ENCODE peak calls at places on chromosomes 6 and 20, in six cellular contexts. X, F, Z, U, C and I are unnamed samples. For H3K36me3, the result is how much of the 10 kb centered on the place peaks cover.

GRCh38 chr20:10020937-10021336 is 13.8 kb upstream of the ANKEF1 start:
- DNase-seq in X (no peak), C (no peak), F (no peak), U (no peak), Z (no peak), I (no peak)

GRCh38 chr6:146990284-146990683 is 213.9 kb upstream of the STXBP5 start:
- DNase-seq in C (no peak), X (no peak), U (no peak), Z (no peak), F (no peak), I (no peak)

GRCh38 chr6:35302604-35303218 is 5.1 kb downstream of the DEF6 start:
- DNase-seq in F (no peak), C (peak), Z (peak), X (peak), U (no peak), I (no peak)

GRCh38 chr6:28537509-28538140 is 11.9 kb downstream of the GPX5 start:
- DNase-seq in U (no peak), Z (peak), X (no peak), F (no peak), C (no peak), I (no peak)

GRCh38 chr6:45697605-45698004 is 318.1 kb downstream of the CLIC5 start:
- DNase-seq in X (no peak), C (no peak), Z (no peak), F (no peak), U (peak), I (no peak)

GRCh38 chr6:42224222-42225042 is 6.8 kb upstream of the MRPS10 start:
- DNase-seq in U (peak), X (no peak), C (no peak), F (no peak), Z (no peak), I (no peak)

GRCh38 chr6:50030777-50031562 is 9.2 kb upstream of the DEFB110 start:
- DNase-seq in C (no peak), Z (no peak), X (no peak), F (no peak), U (no peak), I (no peak)

GRCh38 chr20:44018684-44019637 is 104.3 kb downstream of the TOX2 start:
- DNase-seq in X (no peak), F (no peak), U (no peak), Z (no peak), C (no peak), I (no peak)

GRCh38 chr6:9225441-9225871 is 790.1 kb upstream of the SLC35B3 start:
- DNase-seq in Z (no peak), X (no peak), U (no peak), C (no peak), F (no peak), I (no peak)

GRCh38 chr6:153947817-153948447 is 91.1 kb upstream of the OPRM1 start:
- DNase-seq in C (no peak), U (no peak), X (no peak), F (no peak), Z (no peak), I (no peak)

GRCh38 chr6:151044465-151045441 is 179.3 kb downstream of the MTHFD1L start:
- DNase-seq in U (peak), Z (no peak), C (peak), X (no peak), F (peak), I (peak)

GRCh38 chr6:114579486-114579885 is 236.7 kb upstream of the HS3ST5 start:
- DNase-seq in F (no peak), C (no peak), X (no peak), U (no peak), Z (no peak), I (no peak)

DNA sequence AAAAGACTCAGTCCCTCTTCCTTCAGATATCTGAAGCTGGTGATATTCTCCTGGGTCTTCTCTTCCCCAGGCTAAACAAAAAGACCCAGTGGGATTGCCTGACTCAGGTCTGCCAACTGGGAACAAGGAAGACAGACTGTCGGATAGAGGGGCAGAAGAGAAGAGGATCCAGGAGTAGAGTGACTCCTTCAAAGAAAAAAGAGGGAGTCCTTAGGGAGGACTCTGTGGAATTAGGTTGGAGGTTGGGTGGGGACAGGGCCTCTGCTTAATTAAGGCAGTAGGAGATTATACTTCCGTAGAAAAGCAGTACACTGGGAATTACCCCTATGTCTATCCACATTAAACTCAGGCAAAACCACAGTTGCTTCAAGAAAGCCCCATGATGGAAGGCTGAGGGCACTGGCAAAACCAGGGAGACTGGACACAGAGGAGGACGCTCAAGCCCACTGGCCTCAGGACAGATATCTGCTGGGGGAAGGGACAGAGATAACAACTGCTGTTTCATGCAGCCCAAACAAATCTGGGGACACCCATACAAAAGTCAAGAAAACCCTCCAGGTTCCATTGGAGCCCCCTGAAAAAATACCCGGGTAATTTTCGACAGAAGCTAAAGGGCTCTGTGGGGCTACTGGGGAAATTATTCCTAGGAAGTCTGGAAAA is 5.7 kb downstream of the BCL2L1 start:
- DNase-seq in X (no peak), F (no peak), U (no peak), Z (no peak), C (no peak), I (no peak)
- H3K36me3 ChIP-seq in X (under half), F (half or more), U (under half), Z (under half), C (half or more), I (under half)

GRCh38 chr6:152160346-152160745 is 352.9 kb downstream of the ESR1 start:
- DNase-seq in Z (no peak), U (no peak), X (no peak), C (no peak), F (no peak), I (no peak)

GRCh38 chr6:152150196-152150595 is 342.7 kb downstream of the ESR1 start:
- DNase-seq in U (no peak), C (no peak), F (no peak), Z (no peak), X (no peak), I (no peak)

GRCh38 chr6:152151930-152152329 is 344.4 kb downstream of the ESR1 start:
- DNase-seq in C (no peak), Z (no peak), F (no peak), U (no peak), X (no peak), I (no peak)

GRCh38 chr6:152155792-152156191 is 348.3 kb downstream of the ESR1 start:
- DNase-seq in X (no peak), Z (no peak), C (no peak), U (no peak), F (no peak), I (no peak)

DNA sequence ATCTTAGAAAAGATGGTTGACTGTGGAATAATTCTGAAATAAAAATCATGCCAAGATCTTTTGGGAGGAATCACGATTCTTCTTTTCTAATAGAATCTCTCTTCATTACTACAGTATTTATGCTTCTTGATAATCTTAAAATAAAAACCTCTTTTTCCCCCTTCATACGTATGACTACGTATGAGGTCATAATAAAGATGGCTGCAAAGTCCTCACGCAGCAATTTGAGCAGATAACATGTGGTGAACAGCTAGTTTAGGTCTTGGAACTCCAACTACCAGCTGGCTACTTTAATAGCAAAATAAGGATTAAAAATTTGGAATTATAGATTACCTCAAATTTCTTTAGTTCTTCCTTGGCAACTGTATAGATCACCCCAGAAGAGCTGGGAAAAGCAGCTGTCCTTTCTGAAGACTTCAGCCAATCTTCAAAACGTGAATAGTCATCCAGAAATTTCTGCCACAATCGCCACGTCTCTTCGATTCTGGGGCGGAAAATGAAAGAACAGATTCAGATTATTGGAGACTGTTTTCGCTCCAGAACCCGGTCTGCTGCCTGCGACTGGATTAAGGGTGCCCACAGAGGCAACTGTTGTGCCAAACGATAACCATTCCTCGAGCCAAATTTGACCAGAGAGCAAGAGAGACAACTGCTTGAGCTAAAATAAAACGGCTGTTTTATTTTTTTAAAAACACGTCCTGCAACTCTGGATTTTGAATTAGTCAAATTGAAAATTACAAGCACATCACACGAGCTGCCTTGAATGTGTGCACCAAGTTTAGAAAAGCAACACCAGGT is 347.3 kb downstream of the ESR1 start:
- DNase-seq in U (no peak), Z (no peak), C (no peak), F (no peak), X (no peak), I (no peak)
- H3K36me3 ChIP-seq in U (under half), Z (half or more), C (half or more), F (half or more), X (under half), I (under half)

DNA sequence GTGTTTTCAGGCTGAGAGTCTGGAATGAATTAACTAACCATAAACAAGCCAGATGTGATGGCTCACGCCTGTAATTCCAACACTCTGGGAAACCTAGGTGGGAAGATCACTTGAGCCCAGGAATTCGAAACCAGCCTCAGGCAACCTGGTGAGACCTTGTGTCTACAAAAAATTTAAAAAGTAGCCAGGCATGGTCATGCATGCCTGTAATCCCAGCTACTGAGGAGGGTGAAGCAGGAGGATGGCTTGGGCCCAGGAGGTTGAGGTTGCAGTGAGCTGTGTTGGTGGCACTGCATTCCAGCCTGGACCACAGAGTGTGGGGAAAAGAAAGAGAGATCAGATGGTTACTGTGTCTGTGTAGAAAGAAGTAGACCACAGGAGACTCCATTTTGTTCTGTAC is 37.9 kb downstream of the DEK start:
- DNase-seq in U (no peak), X (no peak), F (no peak), C (no peak), Z (no peak), I (no peak)
- H3K36me3 ChIP-seq in U (under half), X (under half), F (half or more), C (half or more), Z (under half), I (under half)

DNA sequence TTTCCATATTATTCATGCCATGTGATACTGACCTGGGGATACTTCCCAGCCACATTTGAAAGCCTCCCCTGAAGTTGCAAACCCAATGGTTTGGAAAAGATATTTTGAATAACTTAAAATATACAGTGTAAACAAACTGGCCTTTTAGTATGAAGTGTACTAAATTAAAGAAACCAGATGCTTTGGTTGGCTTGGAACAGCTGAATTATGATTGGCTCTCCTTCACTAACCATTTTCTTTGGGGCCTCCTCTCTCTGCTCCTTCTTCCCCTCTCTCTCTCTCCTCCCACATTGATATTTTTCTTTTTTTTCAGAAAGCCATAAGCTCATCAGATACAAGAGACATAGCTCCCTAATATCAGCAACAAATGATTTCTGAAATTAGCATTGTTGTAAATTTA is 166.6 kb downstream of the MTFR2 start:
- DNase-seq in C (no peak), Z (no peak), F (no peak), U (no peak), X (no peak), I (no peak)
- H3K36me3 ChIP-seq in C (under half), Z (under half), F (under half), U (under half), X (under half), I (under half)

DNA sequence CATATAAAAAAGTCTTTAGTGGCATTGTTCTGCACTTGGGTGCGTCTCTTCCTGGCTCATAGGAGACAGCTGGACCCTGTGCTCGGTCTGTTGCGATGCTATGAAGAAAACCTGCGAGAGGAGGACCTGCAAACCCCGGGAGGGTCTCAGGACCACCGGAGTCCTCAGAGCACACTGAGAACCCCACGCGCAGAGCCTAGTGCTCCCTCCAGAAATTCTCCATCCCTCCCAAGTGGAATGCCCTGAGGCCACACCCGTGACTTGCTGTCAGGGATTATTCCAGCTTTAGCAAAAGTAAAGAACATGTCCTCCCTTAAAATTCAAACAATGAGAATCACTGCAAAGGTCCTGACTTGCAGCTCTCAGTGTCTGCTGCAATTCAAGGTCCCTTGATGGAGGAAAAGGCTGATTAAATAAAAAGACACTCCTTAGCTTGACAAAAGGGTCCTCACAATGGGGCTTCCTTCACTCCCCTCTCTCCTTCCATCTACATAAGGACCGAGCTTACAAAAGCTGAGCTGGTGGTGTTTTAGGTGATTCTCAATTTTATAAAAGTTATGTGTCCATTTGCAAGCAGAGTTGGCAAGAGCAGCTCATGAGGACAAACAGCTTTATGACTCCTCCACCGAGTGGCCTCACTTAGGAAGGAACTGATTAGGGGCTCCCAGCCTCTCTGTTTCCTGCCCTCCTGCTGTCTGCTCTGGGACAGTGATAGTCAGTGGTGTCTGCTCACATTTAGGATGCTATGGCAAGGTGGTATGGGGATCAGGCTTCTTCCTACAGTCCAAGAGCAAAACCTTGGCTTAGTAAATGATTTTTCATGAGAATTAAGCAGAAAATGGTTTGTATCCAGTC is 97.0 kb downstream of the RAMACL start:
- DNase-seq in X (no peak), F (peak), C (no peak), U (no peak), Z (no peak), I (peak)
- H3K36me3 ChIP-seq in X (under half), F (under half), C (half or more), U (under half), Z (under half), I (under half)

GRCh38 chr20:6041808-6042265 is 12.0 kb downstream of the LRRN4 start:
- DNase-seq in X (no peak), C (no peak), F (no peak), U (no peak), Z (no peak), I (no peak)
- H3K36me3 ChIP-seq in X (under half), C (half or more), F (under half), U (under half), Z (under half), I (under half)

GRCh38 chr6:31634969-31635575 is 14.6 kb downstream of the PRRC2A start:
- DNase-seq in C (no peak), Z (no peak), F (no peak), X (no peak), U (no peak), I (no peak)
- H3K36me3 ChIP-seq in C (half or more), Z (half or more), F (half or more), X (under half), U (under half), I (under half)